ENCODE peak calls at places on chromosome 10, in seven cellular contexts. One of them, this sample, is unnamed.

GRCh38 chr10:15385552-15386455 is 14.7 kb upstream of the FAM171A1 start:
- DNase-seq in psoas muscle: no peak
- DNase-seq in WTC11: no peak
- DNase-seq in CD4-positive, alpha-beta T cell: no peak
- DNase-seq in bronchial epithelial cell: no peak
- DNase-seq in AG04450: no peak
- DNase-seq in fibroblast of pulmonary artery: no peak
- DNase-seq in this sample: no peak

GRCh38 chr10:13681095-13681494 is 94.3 kb downstream of the PRPF18 start:
- DNase-seq in bronchial epithelial cell: no peak
- DNase-seq in psoas muscle: no peak
- DNase-seq in fibroblast of pulmonary artery: no peak
- DNase-seq in AG04450: no peak
- DNase-seq in WTC11: no peak
- DNase-seq in CD4-positive, alpha-beta T cell: no peak
- DNase-seq in this sample: no peak

GRCh38 chr10:118953999-118954398 is 75.5 kb upstream of the NANOS1 start:
- DNase-seq in fibroblast of pulmonary artery: no peak
- DNase-seq in bronchial epithelial cell: no peak
- DNase-seq in AG04450: no peak
- DNase-seq in CD4-positive, alpha-beta T cell: no peak
- DNase-seq in psoas muscle: no peak
- DNase-seq in WTC11: no peak
- DNase-seq in this sample: peak

GRCh38 chr10:109591631-109592030 is 331.7 kb downstream of the XPNPEP1 start:
- DNase-seq in bronchial epithelial cell: peak
- DNase-seq in AG04450: no peak
- DNase-seq in fibroblast of pulmonary artery: no peak
- DNase-seq in CD4-positive, alpha-beta T cell: no peak
- DNase-seq in WTC11: no peak
- DNase-seq in psoas muscle: no peak
- DNase-seq in this sample: no peak

GRCh38 chr10:119161680-119162079 is 3.8 kb downstream of the SFXN4 start:
- DNase-seq in bronchial epithelial cell: peak
- DNase-seq in AG04450: no peak
- DNase-seq in CD4-positive, alpha-beta T cell: no peak
- DNase-seq in psoas muscle: no peak
- DNase-seq in WTC11: no peak
- DNase-seq in fibroblast of pulmonary artery: peak
- DNase-seq in this sample: no peak

GRCh38 chr10:131096031-131096430 is 215.5 kb downstream of the TCERG1L start:
- DNase-seq in AG04450: no peak
- DNase-seq in psoas muscle: no peak
- DNase-seq in CD4-positive, alpha-beta T cell: no peak
- DNase-seq in fibroblast of pulmonary artery: no peak
- DNase-seq in bronchial epithelial cell: no peak
- DNase-seq in WTC11: no peak
- DNase-seq in this sample: no peak

GRCh38 chr10:128880221-128880620 is 586.8 kb upstream of the MGMT start:
- DNase-seq in WTC11: no peak
- DNase-seq in bronchial epithelial cell: no peak
- DNase-seq in CD4-positive, alpha-beta T cell: no peak
- DNase-seq in AG04450: no peak
- DNase-seq in psoas muscle: no peak
- DNase-seq in fibroblast of pulmonary artery: no peak
- DNase-seq in this sample: no peak

GRCh38 chr10:122142652-122143237 is 128.4 kb upstream of the BTBD16 start:
- DNase-seq in AG04450: no peak
- DNase-seq in bronchial epithelial cell: no peak
- DNase-seq in WTC11: peak
- DNase-seq in fibroblast of pulmonary artery: no peak
- DNase-seq in CD4-positive, alpha-beta T cell: no peak
- DNase-seq in psoas muscle: peak
- DNase-seq in this sample: peak

GRCh38 chr10:61078542-61078941 is 134.6 kb upstream of the RHOBTB1 start:
- DNase-seq in CD4-positive, alpha-beta T cell: no peak
- DNase-seq in fibroblast of pulmonary artery: no peak
- DNase-seq in bronchial epithelial cell: peak
- DNase-seq in psoas muscle: no peak
- DNase-seq in WTC11: no peak
- DNase-seq in AG04450: no peak
- DNase-seq in this sample: no peak

GRCh38 chr10:111076191-111076681 is 593 bp upstream of the ADRA2A start:
- DNase-seq in psoas muscle: peak
- DNase-seq in CD4-positive, alpha-beta T cell: peak
- DNase-seq in bronchial epithelial cell: no peak
- DNase-seq in WTC11: peak
- DNase-seq in fibroblast of pulmonary artery: peak
- DNase-seq in AG04450: no peak
- DNase-seq in this sample: peak

GRCh38 chr10:132659206-132660091 is 121.9 kb downstream of the INPP5A start:
- DNase-seq in psoas muscle: no peak
- DNase-seq in WTC11: no peak
- DNase-seq in CD4-positive, alpha-beta T cell: no peak
- DNase-seq in bronchial epithelial cell: no peak
- DNase-seq in fibroblast of pulmonary artery: no peak
- DNase-seq in AG04450: no peak
- DNase-seq in this sample: no peak

GRCh38 chr10:36023939-36024338 is 381.8 kb upstream of the FZD8 start:
- DNase-seq in CD4-positive, alpha-beta T cell: no peak
- DNase-seq in psoas muscle: no peak
- DNase-seq in AG04450: peak
- DNase-seq in fibroblast of pulmonary artery: peak
- DNase-seq in WTC11: no peak
- DNase-seq in bronchial epithelial cell: peak
- DNase-seq in this sample: no peak

GRCh38 chr10:80462277-80462985 is 8.3 kb downstream of the TSPAN14 start:
- DNase-seq in bronchial epithelial cell: no peak
- DNase-seq in WTC11: no peak
- DNase-seq in psoas muscle: no peak
- DNase-seq in AG04450: no peak
- DNase-seq in fibroblast of pulmonary artery: peak
- DNase-seq in CD4-positive, alpha-beta T cell: no peak
- DNase-seq in this sample: no peak

GRCh38 chr10:97731346-97732051 is 5.4 kb upstream of the ZFYVE27 start:
- DNase-seq in AG04450: peak
- DNase-seq in bronchial epithelial cell: peak
- DNase-seq in CD4-positive, alpha-beta T cell: peak
- DNase-seq in psoas muscle: peak
- DNase-seq in WTC11: peak
- DNase-seq in fibroblast of pulmonary artery: peak
- DNase-seq in this sample: peak

GRCh38 chr10:452512-453504 is 236.7 kb downstream of the DIP2C start:
- DNase-seq in fibroblast of pulmonary artery: no peak
- DNase-seq in CD4-positive, alpha-beta T cell: no peak
- DNase-seq in WTC11: no peak
- DNase-seq in bronchial epithelial cell: no peak
- DNase-seq in AG04450: no peak
- DNase-seq in psoas muscle: no peak
- DNase-seq in this sample: no peak

GRCh38 chr10:103197177-103197576 is 4.1 kb upstream of the NT5C2 start:
- DNase-seq in psoas muscle: peak
- DNase-seq in AG04450: peak
- DNase-seq in CD4-positive, alpha-beta T cell: no peak
- DNase-seq in fibroblast of pulmonary artery: peak
- DNase-seq in bronchial epithelial cell: peak
- DNase-seq in WTC11: no peak
- DNase-seq in this sample: no peak

GRCh38 chr10:48506147-48506917 is 98.5 kb downstream of the ARHGAP22 start:
- DNase-seq in fibroblast of pulmonary artery: peak
- DNase-seq in WTC11: no peak
- DNase-seq in CD4-positive, alpha-beta T cell: no peak
- DNase-seq in psoas muscle: no peak
- DNase-seq in bronchial epithelial cell: peak
- DNase-seq in AG04450: no peak
- DNase-seq in this sample: peak
- TF ChIP-seq CTCF in fibroblast of pulmonary artery: peak
- TF ChIP-seq CTCF in WTC11: no peak
- TF ChIP-seq CTCF in CD4-positive, alpha-beta T cell: no peak
- TF ChIP-seq CTCF in psoas muscle: peak
- TF ChIP-seq CTCF in bronchial epithelial cell: peak
- TF ChIP-seq CTCF in AG04450: peak
- TF ChIP-seq CTCF in this sample: peak

GRCh38 chr10:93812664-93813338 is 55.1 kb downstream of the LGI1 start:
- DNase-seq in fibroblast of pulmonary artery: no peak
- DNase-seq in CD4-positive, alpha-beta T cell: no peak
- DNase-seq in psoas muscle: no peak
- DNase-seq in AG04450: no peak
- DNase-seq in bronchial epithelial cell: no peak
- DNase-seq in WTC11: no peak
- DNase-seq in this sample: no peak
- TF ChIP-seq CTCF in fibroblast of pulmonary artery: no peak
- TF ChIP-seq CTCF in CD4-positive, alpha-beta T cell: no peak
- TF ChIP-seq CTCF in psoas muscle: no peak
- TF ChIP-seq CTCF in AG04450: no peak
- TF ChIP-seq CTCF in bronchial epithelial cell: no peak
- TF ChIP-seq CTCF in WTC11: no peak
- TF ChIP-seq CTCF in this sample: no peak

GRCh38 chr10:100338434-100339036 is 8.5 kb upstream of the SCD start:
- DNase-seq in WTC11: peak
- DNase-seq in fibroblast of pulmonary artery: peak
- DNase-seq in bronchial epithelial cell: peak
- DNase-seq in CD4-positive, alpha-beta T cell: peak
- DNase-seq in AG04450: no peak
- DNase-seq in psoas muscle: peak
- DNase-seq in this sample: peak
- TF ChIP-seq CTCF in WTC11: peak
- TF ChIP-seq CTCF in fibroblast of pulmonary artery: peak
- TF ChIP-seq CTCF in bronchial epithelial cell: peak
- TF ChIP-seq CTCF in CD4-positive, alpha-beta T cell: peak
- TF ChIP-seq CTCF in AG04450: peak
- TF ChIP-seq CTCF in psoas muscle: peak
- TF ChIP-seq CTCF in this sample: peak

GRCh38 chr10:75189266-75190096 is 21.1 kb upstream of the VDAC2 start:
- DNase-seq in WTC11: no peak
- DNase-seq in AG04450: no peak
- DNase-seq in CD4-positive, alpha-beta T cell: no peak
- DNase-seq in fibroblast of pulmonary artery: no peak
- DNase-seq in bronchial epithelial cell: no peak
- DNase-seq in psoas muscle: no peak
- DNase-seq in this sample: no peak

GRCh38 chr10:75197066-75197465 is 13.5 kb upstream of the VDAC2 start:
- DNase-seq in CD4-positive, alpha-beta T cell: no peak
- DNase-seq in AG04450: no peak
- DNase-seq in bronchial epithelial cell: no peak
- DNase-seq in WTC11: no peak
- DNase-seq in fibroblast of pulmonary artery: no peak
- DNase-seq in psoas muscle: no peak
- DNase-seq in this sample: no peak

GRCh38 chr10:75187961-75188426 is 22.6 kb upstream of the VDAC2 start:
- DNase-seq in fibroblast of pulmonary artery: peak
- DNase-seq in bronchial epithelial cell: peak
- DNase-seq in WTC11: peak
- DNase-seq in CD4-positive, alpha-beta T cell: peak
- DNase-seq in psoas muscle: peak
- DNase-seq in AG04450: no peak
- DNase-seq in this sample: peak

GRCh38 chr10:75195035-75195763 is 15.4 kb upstream of the VDAC2 start:
- DNase-seq in bronchial epithelial cell: peak
- DNase-seq in WTC11: no peak
- DNase-seq in psoas muscle: no peak
- DNase-seq in AG04450: peak
- DNase-seq in fibroblast of pulmonary artery: peak
- DNase-seq in CD4-positive, alpha-beta T cell: no peak
- DNase-seq in this sample: no peak

GRCh38 chr10:75191821-75192568 is 18.6 kb upstream of the VDAC2 start:
- DNase-seq in WTC11: no peak
- DNase-seq in AG04450: peak
- DNase-seq in CD4-positive, alpha-beta T cell: no peak
- DNase-seq in bronchial epithelial cell: peak
- DNase-seq in fibroblast of pulmonary artery: peak
- DNase-seq in psoas muscle: peak
- DNase-seq in this sample: no peak
- TF ChIP-seq CTCF in WTC11: no peak
- TF ChIP-seq CTCF in AG04450: peak
- TF ChIP-seq CTCF in CD4-positive, alpha-beta T cell: no peak
- TF ChIP-seq CTCF in bronchial epithelial cell: peak
- TF ChIP-seq CTCF in fibroblast of pulmonary artery: peak
- TF ChIP-seq CTCF in psoas muscle: no peak
- TF ChIP-seq CTCF in this sample: no peak

DNA sequence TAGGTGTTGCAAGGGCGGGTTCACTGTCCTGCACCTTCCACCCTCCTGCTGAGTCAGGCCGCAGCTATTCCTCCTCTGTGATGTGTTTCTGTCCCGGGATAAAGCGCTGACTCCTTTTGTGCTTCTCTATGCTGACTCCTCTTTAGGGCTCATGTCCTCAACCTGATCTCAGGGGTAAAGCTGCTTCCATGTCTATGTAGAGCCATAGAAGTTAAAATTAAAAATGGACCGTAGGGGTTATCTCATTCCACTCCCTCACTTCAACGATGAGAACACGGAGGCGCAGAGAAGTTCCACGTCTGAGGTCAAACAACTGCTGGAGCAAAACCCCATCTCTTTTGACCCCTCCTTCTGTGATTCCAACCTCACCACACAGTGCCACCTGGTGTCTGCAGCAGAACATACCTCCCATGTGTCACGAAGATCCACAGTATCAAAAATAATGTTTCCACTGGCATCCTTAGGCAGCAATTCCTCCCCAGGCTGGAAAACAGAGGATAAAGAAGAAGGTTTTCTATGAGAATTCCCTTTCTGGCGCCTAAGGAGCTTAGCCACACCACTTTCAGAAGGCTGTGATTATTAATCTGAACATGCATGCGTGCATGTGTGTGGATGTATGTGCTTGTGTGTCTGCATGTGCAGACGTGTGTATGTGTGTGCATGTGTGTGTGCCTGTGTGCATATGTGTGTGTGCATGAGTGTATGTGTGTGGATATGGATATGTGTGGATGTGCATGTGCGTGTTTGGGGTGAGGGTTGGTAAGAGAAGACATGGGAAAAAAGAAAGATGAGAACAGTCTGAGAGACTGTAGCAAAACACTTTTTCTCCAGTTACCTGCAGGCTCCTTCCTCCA is 81.2 kb upstream of the UCN3 start:
- DNase-seq in psoas muscle: peak
- DNase-seq in CD4-positive, alpha-beta T cell: peak
- DNase-seq in fibroblast of pulmonary artery: peak
- DNase-seq in AG04450: peak
- DNase-seq in WTC11: peak
- DNase-seq in bronchial epithelial cell: peak
- DNase-seq in this sample: no peak
- TF ChIP-seq CTCF in psoas muscle: peak
- TF ChIP-seq CTCF in CD4-positive, alpha-beta T cell: peak
- TF ChIP-seq CTCF in fibroblast of pulmonary artery: peak
- TF ChIP-seq CTCF in AG04450: peak
- TF ChIP-seq CTCF in WTC11: peak
- TF ChIP-seq CTCF in bronchial epithelial cell: peak
- TF ChIP-seq CTCF in this sample: peak

GRCh38 chr10:44313706-44314307 is 71.1 kb downstream of the CXCL12 start:
- DNase-seq in AG04450: no peak
- DNase-seq in bronchial epithelial cell: no peak
- DNase-seq in psoas muscle: no peak
- DNase-seq in WTC11: no peak
- DNase-seq in fibroblast of pulmonary artery: no peak
- DNase-seq in CD4-positive, alpha-beta T cell: no peak
- DNase-seq in this sample: no peak
- TF ChIP-seq CTCF in AG04450: no peak
- TF ChIP-seq CTCF in bronchial epithelial cell: no peak
- TF ChIP-seq CTCF in psoas muscle: no peak
- TF ChIP-seq CTCF in WTC11: no peak
- TF ChIP-seq CTCF in fibroblast of pulmonary artery: no peak
- TF ChIP-seq CTCF in CD4-positive, alpha-beta T cell: no peak
- TF ChIP-seq CTCF in this sample: no peak